ENCODE peak calls at places on chromosomes 4 and X, in ten cellular contexts. K is IMR-90, R is retinal pigment epithelial cell, G is dorsolateral prefrontal cortex, L is upper lobe of right lung, Y is GM12878, P is tibial nerve, B is left ventricle myocardium inferior, V is AG09309, W is psoas muscle. M is an unnamed sample.

GRCh38 chr4:47490550-47490949 is 5.5 kb downstream of the ATP10D start:
- DNase-seq in K (no peak), R (no peak), G (no peak), L (no peak), Y (no peak), P (no peak), B (no peak), V (no peak), W (no peak), M (no peak)

GRCh38 chrX:30895331-30895730 is 6.3 kb upstream of the TAB3 start:
- DNase-seq in K (no peak), R (no peak), G (no peak), L (no peak), Y (no peak), P (no peak), B (no peak), V (no peak), W (no peak), M (no peak)

GRCh38 chr4:184265566-184266351 is 48.1 kb upstream of the ENPP6 start:
- DNase-seq in K (peak), R (no peak), G (no peak), L (no peak), Y (no peak), P (no peak), B (no peak), V (no peak), W (no peak), M (no peak)

GRCh38 chr4:16270654-16271328 is 44.5 kb upstream of the TAPT1 start:
- DNase-seq in K (no peak), R (no peak), G (no peak), L (no peak), Y (no peak), P (no peak), B (no peak), V (no peak), W (no peak), M (no peak)

GRCh38 chr4:24574256-24574655 is 10.1 kb downstream of the DHX15 start:
- DNase-seq in K (no peak), R (no peak), G (no peak), L (no peak), Y (no peak), P (no peak), B (no peak), V (no peak), W (no peak), M (no peak)

GRCh38 chr4:76658231-76659102 is 223.4 kb downstream of the SHROOM3 start:
- DNase-seq in K (peak), R (no peak), G (no peak), L (no peak), Y (no peak), P (no peak), B (no peak), V (peak), W (no peak), M (no peak)

GRCh38 chr4:156322592-156322991 is 368.9 kb upstream of the CTSO start:
- DNase-seq in K (peak), R (peak), G (no peak), L (no peak), Y (no peak), P (no peak), B (no peak), V (peak), W (no peak), M (no peak)

GRCh38 chr4:81651500-81651899 is 179.8 kb upstream of the RASGEF1B start:
- DNase-seq in K (no peak), R (no peak), G (no peak), L (no peak), Y (no peak), P (no peak), B (no peak), V (no peak), W (no peak), M (no peak)

GRCh38 chr4:70908993-70909556 is 6.9 kb downstream of the MOB1B start:
- DNase-seq in K (no peak), R (no peak), G (no peak), L (no peak), Y (no peak), P (no peak), B (no peak), V (no peak), W (no peak), M (no peak)

GRCh38 chrX:22147214-22147613 is 115.1 kb downstream of the PHEX start:
- DNase-seq in K (no peak), R (no peak), G (no peak), L (no peak), Y (no peak), P (no peak), B (no peak), V (no peak), W (no peak), M (no peak)

GRCh38 chr4:101205878-101206277 is 141.4 kb downstream of the PPP3CA start:
- DNase-seq in K (peak), R (no peak), G (no peak), L (no peak), Y (peak), P (no peak), B (no peak), V (no peak), W (no peak), M (peak)

GRCh38 chrX:41703574-41704029 is 14.8 kb downstream of the GPR34 start:
- DNase-seq in K (no peak), R (no peak), G (no peak), L (no peak), Y (no peak), P (no peak), B (no peak), V (no peak), W (no peak), M (no peak)

GRCh38 chrX:103628386-103629290 is at the start of gene TCEAL1:
- DNase-seq in K (peak), R (no peak), G (peak), L (peak), Y (no peak), P (peak), B (peak), V (no peak), W (peak), M (peak)

GRCh38 chr4:53646792-53647191 is 55.5 kb upstream of the LNX1 start:
- DNase-seq in K (no peak), R (no peak), G (no peak), L (no peak), Y (no peak), P (no peak), B (no peak), V (no peak), W (no peak), M (peak)

GRCh38 chr4:150354214-150354796 is 227.6 kb upstream of the MAB21L2 start:
- DNase-seq in K (no peak), R (peak), G (no peak), L (no peak), Y (no peak), P (no peak), B (no peak), V (no peak), W (no peak), M (no peak)

GRCh38 chr4:78776031-78776728 is at the start of gene BMP2K:
- DNase-seq in K (peak), R (peak), G (peak), L (peak), Y (no peak), P (peak), B (peak), V (no peak), W (peak), M (peak)

GRCh38 chr4:3657917-3658913 is 108.0 kb upstream of the ADRA2C start:
- DNase-seq in K (peak), R (no peak), G (no peak), L (no peak), Y (no peak), P (no peak), B (peak), V (peak), W (peak), M (no peak)

GRCh38 chrX:81120936-81121351 is 80.8 kb downstream of the HMGN5 start:
- DNase-seq in K (peak), R (peak), G (peak), L (no peak), Y (peak), P (peak), B (peak), V (no peak), W (peak), M (no peak)

GRCh38 chrX:41705680-41706374 is 17.1 kb downstream of the GPR34 start:
- DNase-seq in K (no peak), R (no peak), G (no peak), L (no peak), Y (peak), P (no peak), B (no peak), V (no peak), W (no peak), M (no peak)

GRCh38 chr4:184755278-184755677 is 21.4 kb upstream of the CENPU start:
- DNase-seq in K (peak), R (no peak), G (no peak), L (no peak), Y (no peak), P (no peak), B (no peak), V (no peak), W (peak), M (no peak)

GRCh38 chr4:24007740-24008348 is 118.0 kb upstream of the PPARGC1A start:
- DNase-seq in K (no peak), R (no peak), G (no peak), L (no peak), Y (no peak), P (no peak), B (no peak), V (no peak), W (no peak), M (no peak)

GRCh38 chr4:98659741-98660507 is 1.5 kb upstream of the TSPAN5 start:
- DNase-seq in K (peak), R (peak), G (no peak), L (no peak), Y (no peak), P (no peak), B (no peak), V (no peak), W (no peak), M (no peak)

GRCh38 chrX:13487731-13488505 is 81.5 kb upstream of the EGFL6 start:
- DNase-seq in K (peak), R (peak), G (no peak), L (no peak), Y (peak), P (peak), B (no peak), V (peak), W (no peak), M (peak)

GRCh38 chr4:38365748-38366310 is 298.2 kb upstream of the KLF3 start:
- DNase-seq in K (no peak), R (no peak), G (no peak), L (no peak), Y (no peak), P (no peak), B (no peak), V (no peak), W (no peak), M (no peak)

GRCh38 chr4:108811486-108811885 is 48.6 kb upstream of the ETNPPL start:
- DNase-seq in K (no peak), R (no peak), G (no peak), L (no peak), Y (no peak), P (no peak), B (no peak), V (no peak), W (no peak), M (no peak)

GRCh38 chr4:101280866-101281600 is 66.3 kb downstream of the PPP3CA start:
- DNase-seq in K (no peak), R (no peak), G (no peak), L (no peak), Y (no peak), P (no peak), B (no peak), V (no peak), W (no peak), M (no peak)

GRCh38 chr4:92501456-92501855 is 197.7 kb downstream of the GRID2 start:
- DNase-seq in K (no peak), R (peak), G (no peak), L (no peak), Y (no peak), P (no peak), B (no peak), V (no peak), W (no peak), M (no peak)

GRCh38 chr4:23934915-23935314 is 45.1 kb upstream of the PPARGC1A start:
- DNase-seq in K (peak), R (peak), G (no peak), L (peak), Y (no peak), P (peak), B (peak), V (peak), W (peak), M (no peak)

GRCh38 chr4:115121351-115122043 is 8.1 kb upstream of the NDST4 start:
- DNase-seq in K (no peak), R (no peak), G (no peak), L (no peak), Y (no peak), P (no peak), B (no peak), V (no peak), W (no peak), M (no peak)

GRCh38 chr4:104493071-104493831 is 1.4 kb downstream of the CXXC4 start:
- DNase-seq in K (no peak), R (no peak), G (no peak), L (no peak), Y (no peak), P (no peak), B (no peak), V (no peak), W (no peak), M (no peak)

GRCh38 chrX:26558719-26559386 is 342.9 kb downstream of the MAGEB5 start:
- DNase-seq in K (no peak), R (no peak), G (no peak), L (no peak), Y (no peak), P (no peak), B (no peak), V (no peak), W (peak), M (no peak)

GRCh38 chrX:39891781-39892180 is 206.0 kb downstream of the BCOR start:
- DNase-seq in K (no peak), R (no peak), G (no peak), L (no peak), Y (peak), P (no peak), B (no peak), V (no peak), W (no peak), M (no peak)

GRCh38 chr4:188008377-188008776 is 12.8 kb downstream of the ZFP42 start:
- DNase-seq in K (peak), R (no peak), G (no peak), L (no peak), Y (no peak), P (no peak), B (no peak), V (peak), W (no peak), M (no peak)

GRCh38 chr4:17584502-17585213 is 7.7 kb downstream of the LAP3 start:
- DNase-seq in K (no peak), R (no peak), G (no peak), L (no peak), Y (no peak), P (no peak), B (no peak), V (no peak), W (no peak), M (no peak)

DNA sequence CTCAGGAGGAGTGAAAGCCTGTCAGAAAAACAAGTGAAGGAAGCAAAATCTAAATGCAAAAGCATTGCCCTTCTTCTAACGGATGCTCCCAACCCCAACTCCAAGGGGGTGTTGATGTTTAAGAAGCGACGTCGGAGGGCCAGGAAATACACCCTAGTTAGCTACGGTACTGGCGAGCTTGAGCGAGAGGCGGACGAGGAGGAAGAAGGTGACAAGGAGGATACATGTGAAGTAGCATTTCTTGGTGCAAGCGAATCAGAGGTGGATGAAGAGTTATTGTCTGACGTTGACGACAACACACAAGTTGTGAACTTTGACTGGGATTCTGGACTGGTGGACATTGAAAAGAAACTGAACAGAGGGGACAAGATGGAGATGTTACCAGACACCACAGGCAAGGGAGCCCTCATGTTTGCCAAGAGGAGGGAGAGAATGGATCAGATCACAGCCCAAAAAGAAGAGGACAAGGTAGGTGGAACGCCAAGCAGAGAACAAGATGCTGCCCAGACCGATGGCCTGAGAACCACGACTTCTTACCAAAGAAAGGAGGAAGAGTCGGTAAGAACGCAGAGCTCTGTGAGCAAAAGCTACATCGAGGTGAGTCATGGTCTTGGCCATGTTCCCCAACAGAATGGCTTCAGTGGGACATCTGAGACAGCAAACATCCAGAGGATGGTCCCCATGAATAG is 105.6 kb upstream of the MYOZ2 start:
- DNase-seq in K (no peak), R (no peak), G (no peak), L (no peak), Y (no peak), P (no peak), B (no peak), V (no peak), W (no peak), M (no peak)
- H3K4me3 ChIP-seq in K (no peak), R (no peak), G (no peak), L (peak), Y (no peak), P (no peak), B (no peak), V (no peak), W (peak), M (no peak)

GRCh38 chr4:174764105-174764729 is 64.8 kb downstream of the GLRA3 start:
- DNase-seq in K (peak), R (no peak), G (no peak), L (no peak), Y (no peak), P (no peak), B (no peak), V (peak), W (no peak), M (no peak)
- TF ChIP-seq CTCF in K (peak), R (peak), G (peak), L (peak), Y (peak), P (peak), B (peak), V (peak), W (peak), M (no peak)

GRCh38 chrX:154358011-154358410 is 16.4 kb downstream of the FLNA start:
- DNase-seq in K (no peak), R (no peak), G (no peak), L (peak), Y (no peak), P (no peak), B (no peak), V (no peak), W (no peak), M (no peak)
- H3K4me3 ChIP-seq in K (no peak), R (no peak), G (no peak), L (no peak), Y (no peak), P (no peak), B (no peak), V (no peak), W (no peak), M (no peak)

DNA sequence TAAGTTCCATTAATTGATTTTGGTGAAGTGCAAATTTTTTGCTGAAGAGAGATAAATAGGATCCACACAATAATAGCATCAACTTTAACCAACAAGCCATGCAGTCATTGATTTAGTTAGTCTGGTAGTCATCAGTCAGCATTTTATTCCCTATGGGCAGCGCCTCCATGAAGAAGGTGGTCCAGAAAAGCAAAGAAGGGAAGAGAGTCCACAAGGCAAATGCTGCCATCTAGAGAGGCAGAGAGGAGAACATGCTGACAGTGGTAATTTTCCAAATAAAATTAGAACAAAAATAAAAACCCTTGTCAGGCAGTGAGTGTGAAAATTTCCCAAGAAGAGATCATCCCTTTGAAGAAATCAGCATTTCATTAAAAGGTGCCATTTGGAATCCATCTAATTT is 366.7 kb upstream of the FAM241A start:
- DNase-seq in K (no peak), R (no peak), G (no peak), L (no peak), Y (no peak), P (no peak), B (no peak), V (no peak), W (no peak), M (no peak)
- TF ChIP-seq CTCF in K (no peak), R (peak), G (no peak), L (peak), Y (no peak), P (no peak), B (no peak), V (peak), W (no peak), M (no peak)

M was measured in mucosa of descending colon.